ENCODE peak calls at places on chromosome 17, in ten cellular contexts. I, U, P, Y, R, T, J, Q, F and K are unnamed samples. For H3K9me3 and H3K36me3, the result is how much of the 10 kb centered on the place peaks cover.

GRCh38 chr17:75693500-75694481 is 26.7 kb downstream of the SAP30BP start:
- DNase-seq in I (peak), U (peak), P (peak), Y (peak), R (peak), T (peak), J (no peak), Q (peak), F (no peak), K (no peak)

GRCh38 chr17:35892091-35892637 is 12.0 kb upstream of the CCL5 start:
- DNase-seq in I (no peak), U (no peak), P (peak), Y (no peak), R (no peak), T (no peak), J (no peak), Q (no peak), F (no peak), K (no peak)

GRCh38 chr17:71363661-71364060 is 757.2 kb upstream of the SOX9 start:
- DNase-seq in I (peak), U (no peak), P (no peak), Y (no peak), R (no peak), T (no peak), J (no peak), Q (no peak), F (no peak), K (no peak)

GRCh38 chr17:73650617-73651200 is 6.5 kb upstream of the SDK2 start:
- DNase-seq in I (no peak), U (no peak), P (no peak), Y (no peak), R (no peak), T (no peak), J (no peak), Q (no peak), F (no peak), K (no peak)

GRCh38 chr17:64327201-64327930 is 63.3 kb downstream of the PECAM1 start:
- DNase-seq in I (no peak), U (peak), P (no peak), Y (no peak), R (peak), T (peak), J (no peak), Q (no peak), F (no peak), K (no peak)

GRCh38 chr17:72970794-72971512 is 121.5 kb downstream of the SLC39A11 start:
- DNase-seq in I (no peak), U (no peak), P (no peak), Y (no peak), R (peak), T (no peak), J (no peak), Q (no peak), F (no peak), K (no peak)

GRCh38 chr17:57625957-57626356 is 119.1 kb downstream of the CCDC182 start:
- DNase-seq in I (no peak), U (no peak), P (no peak), Y (no peak), R (no peak), T (no peak), J (no peak), Q (no peak), F (no peak), K (no peak)

GRCh38 chr17:19686400-19687090 is 29.8 kb downstream of the SLC47A2 start:
- DNase-seq in I (no peak), U (peak), P (no peak), Y (no peak), R (no peak), T (no peak), J (no peak), Q (no peak), F (no peak), K (no peak)

GRCh38 chr17:57442914-57443571 is 186.7 kb downstream of the MSI2 start:
- DNase-seq in I (no peak), U (peak), P (peak), Y (no peak), R (peak), T (peak), J (no peak), Q (no peak), F (peak), K (no peak)

GRCh38 chr17:75869282-75870141 is 8.9 kb downstream of the TRIM47 start:
- DNase-seq in I (no peak), U (peak), P (peak), Y (no peak), R (no peak), T (no peak), J (no peak), Q (no peak), F (no peak), K (no peak)

GRCh38 chr17:65473985-65474384 is 87.5 kb downstream of the AXIN2 start:
- DNase-seq in I (no peak), U (no peak), P (no peak), Y (no peak), R (no peak), T (no peak), J (no peak), Q (no peak), F (no peak), K (no peak)

GRCh38 chr17:67492251-67492740 is 115.2 kb downstream of the PITPNC1 start:
- DNase-seq in I (no peak), U (no peak), P (no peak), Y (no peak), R (no peak), T (no peak), J (no peak), Q (no peak), F (no peak), K (no peak)

GRCh38 chr17:29588561-29589411 is 662 bp downstream of the GIT1 start:
- DNase-seq in I (peak), U (peak), P (no peak), Y (no peak), R (peak), T (peak), J (peak), Q (peak), F (no peak), K (no peak)

GRCh38 chr17:47810200-47810821 is 11.3 kb downstream of the OSBPL7 start:
- DNase-seq in I (peak), U (peak), P (peak), Y (peak), R (peak), T (peak), J (no peak), Q (no peak), F (peak), K (no peak)

GRCh38 chr17:81034779-81035388 is at the start of gene BAIAP2:
- DNase-seq in I (peak), U (peak), P (peak), Y (peak), R (peak), T (peak), J (peak), Q (peak), F (no peak), K (peak)

GRCh38 chr17:79361221-79361734 is 249.6 kb downstream of the RBFOX3 start:
- DNase-seq in I (no peak), U (no peak), P (no peak), Y (no peak), R (no peak), T (no peak), J (no peak), Q (no peak), F (no peak), K (no peak)

GRCh38 chr17:74429604-74430384 is 2.1 kb upstream of the GPRC5C start:
- DNase-seq in I (peak), U (no peak), P (peak), Y (no peak), R (no peak), T (peak), J (no peak), Q (peak), F (no peak), K (no peak)

GRCh38 chr17:46822388-46822921 is 4.0 kb upstream of the WNT3 start:
- DNase-seq in I (no peak), U (no peak), P (no peak), Y (peak), R (no peak), T (peak), J (peak), Q (no peak), F (no peak), K (no peak)

GRCh38 chr17:64032081-64032480 is 11.6 kb upstream of the ICAM2 start:
- DNase-seq in I (no peak), U (no peak), P (peak), Y (no peak), R (no peak), T (peak), J (no peak), Q (no peak), F (peak), K (no peak)

GRCh38 chr17:22303865-22304264 is 611.5 kb downstream of the KCNJ18 start:
- DNase-seq in I (no peak), U (no peak), P (no peak), Y (no peak), R (no peak), T (no peak), J (no peak), Q (no peak), F (no peak), K (no peak)

GRCh38 chr17:22301353-22301745 is 609.0 kb downstream of the KCNJ18 start:
- DNase-seq in I (no peak), U (no peak), P (no peak), Y (no peak), R (no peak), T (no peak), J (no peak), Q (no peak), F (no peak), K (no peak)

GRCh38 chr17:22305356-22306071 is 613.2 kb downstream of the KCNJ18 start:
- DNase-seq in I (no peak), U (no peak), P (no peak), Y (no peak), R (no peak), T (no peak), J (no peak), Q (no peak), F (no peak), K (no peak)

GRCh38 chr17:22303096-22303495 is 610.8 kb downstream of the KCNJ18 start:
- DNase-seq in I (no peak), U (no peak), P (no peak), Y (no peak), R (no peak), T (no peak), J (no peak), Q (no peak), F (no peak), K (no peak)

DNA sequence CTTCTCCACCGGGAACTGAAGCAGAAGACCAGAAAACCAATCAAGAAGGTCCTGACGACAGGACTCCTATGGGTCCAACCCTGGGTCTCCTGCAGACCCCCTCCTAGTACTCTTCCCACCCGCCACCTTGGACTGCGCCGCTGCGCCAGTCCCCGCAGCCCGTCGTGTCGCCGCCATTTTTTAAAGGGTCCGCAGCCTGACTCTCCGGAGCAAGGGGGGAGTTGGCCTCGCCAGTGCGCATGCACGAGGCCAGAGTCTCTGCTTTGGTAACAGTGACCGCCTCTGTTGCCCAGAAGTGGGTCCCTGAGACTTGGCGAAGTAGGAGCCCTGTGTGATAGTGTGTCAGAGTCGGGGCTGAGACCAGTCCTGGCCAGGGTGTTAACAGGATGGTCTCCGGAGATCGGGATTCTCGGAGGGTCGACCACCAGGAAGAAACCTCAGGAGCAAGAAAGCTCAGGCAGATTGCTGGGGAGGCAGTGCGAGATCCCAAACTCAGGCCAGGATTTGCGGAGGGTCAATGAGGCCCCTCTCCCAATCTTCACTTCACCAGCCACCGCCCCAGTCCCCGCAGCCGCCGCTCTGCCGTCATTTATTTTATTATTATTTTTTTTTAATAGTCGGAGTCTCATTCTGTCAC is 612.5 kb downstream of the KCNJ18 start:
- DNase-seq in I (no peak), U (no peak), P (no peak), Y (no peak), R (no peak), T (no peak), J (no peak), Q (no peak), F (no peak), K (no peak)
- H3K9me3 ChIP-seq in I (under half), U (under half), P (under half), Y (under half), R (under half), T (under half), J (under half), Q (under half), F (under half), K (under half)

GRCh38 chr17:37640016-37640415 is 3.2 kb downstream of the DDX52 start:
- DNase-seq in I (no peak), U (no peak), P (no peak), Y (no peak), R (no peak), T (no peak), J (no peak), Q (no peak), F (no peak), K (no peak)
- H3K36me3 ChIP-seq in I (under half), U (under half), P (under half), Y (under half), R (under half), T (under half), J (under half), Q (under half), F (under half), K (half or more)

GRCh38 chr17:8144401-8145295 is 7.6 kb downstream of the PER1 start:
- DNase-seq in I (no peak), U (no peak), P (no peak), Y (no peak), R (no peak), T (no peak), J (no peak), Q (no peak), F (no peak), K (no peak)
- TF ChIP-seq EZH2 in I (no peak), U (no peak), P (no peak), Y (no peak), R (no peak), T (no peak), J (no peak), Q (no peak), F (no peak), K (no peak)

DNA sequence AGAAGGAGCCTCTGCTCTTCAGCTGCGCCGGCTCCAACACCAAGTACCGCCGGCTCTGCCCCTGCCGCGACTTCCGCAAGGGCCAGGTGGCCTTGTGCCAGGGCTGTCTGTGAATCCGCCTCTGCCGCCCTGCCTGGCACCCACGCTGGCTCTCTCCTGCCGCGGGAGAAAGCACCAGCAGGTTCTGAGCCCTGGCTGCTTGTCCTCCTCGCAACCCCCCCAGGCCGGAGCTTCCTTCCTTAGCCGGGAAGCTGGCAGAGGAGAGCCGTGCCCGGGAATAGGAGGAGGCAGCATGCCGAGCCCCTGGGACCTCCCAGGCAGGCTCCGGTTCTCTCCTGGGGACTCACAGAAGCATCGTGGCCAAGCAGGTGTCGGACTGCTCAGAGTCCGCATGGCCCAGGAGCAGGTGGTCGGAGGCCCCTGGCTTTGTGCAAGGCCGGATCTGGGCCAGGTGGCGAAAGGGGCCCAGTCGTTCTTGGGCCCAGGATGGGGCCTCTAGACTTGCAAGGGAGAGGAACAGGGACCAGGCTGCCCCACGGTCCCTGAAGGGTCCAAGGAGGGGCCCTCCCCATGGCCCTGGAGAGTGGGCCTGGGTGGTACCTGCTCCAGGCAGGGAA is 80.6 kb downstream of the MGAT5B start:
- DNase-seq in I (no peak), U (no peak), P (no peak), Y (no peak), R (no peak), T (no peak), J (no peak), Q (no peak), F (no peak), K (no peak)
- H3K9me3 ChIP-seq in I (under half), U (under half), P (under half), Y (under half), R (under half), T (under half), J (under half), Q (under half), F (under half), K (under half)

GRCh38 chr17:82815354-82815753 is 24.5 kb downstream of the ZNF750 start:
- DNase-seq in I (no peak), U (no peak), P (no peak), Y (no peak), R (no peak), T (no peak), J (no peak), Q (no peak), F (no peak), K (no peak)

GRCh38 chr17:82814834-82815233 is 25.0 kb downstream of the ZNF750 start:
- DNase-seq in I (no peak), U (no peak), P (no peak), Y (no peak), R (no peak), T (no peak), J (no peak), Q (no peak), F (no peak), K (no peak)

GRCh38 chr17:82817947-82818346 is 21.9 kb downstream of the ZNF750 start:
- DNase-seq in I (no peak), U (no peak), P (no peak), Y (no peak), R (no peak), T (no peak), J (no peak), Q (no peak), F (no peak), K (no peak)

GRCh38 chr17:82816358-82816757 is 23.5 kb downstream of the ZNF750 start:
- DNase-seq in I (no peak), U (no peak), P (no peak), Y (no peak), R (no peak), T (no peak), J (no peak), Q (no peak), F (no peak), K (no peak)

GRCh38 chr17:82815790-82816305 is 24.0 kb downstream of the ZNF750 start:
- DNase-seq in I (no peak), U (no peak), P (no peak), Y (no peak), R (no peak), T (no peak), J (no peak), Q (no peak), F (no peak), K (peak)
- H3K36me3 ChIP-seq in I (under half), U (under half), P (under half), Y (half or more), R (under half), T (under half), J (under half), Q (under half), F (under half), K (half or more)

GRCh38 chr17:49003557-49004511 is 6.6 kb downstream of the IGF2BP1 start:
- DNase-seq in I (peak), U (peak), P (no peak), Y (no peak), R (no peak), T (no peak), J (no peak), Q (peak), F (no peak), K (no peak)
- TF ChIP-seq EZH2 in I (no peak), U (peak), P (peak), Y (peak), R (no peak), T (no peak), J (peak), Q (no peak), F (peak), K (no peak)

DNA sequence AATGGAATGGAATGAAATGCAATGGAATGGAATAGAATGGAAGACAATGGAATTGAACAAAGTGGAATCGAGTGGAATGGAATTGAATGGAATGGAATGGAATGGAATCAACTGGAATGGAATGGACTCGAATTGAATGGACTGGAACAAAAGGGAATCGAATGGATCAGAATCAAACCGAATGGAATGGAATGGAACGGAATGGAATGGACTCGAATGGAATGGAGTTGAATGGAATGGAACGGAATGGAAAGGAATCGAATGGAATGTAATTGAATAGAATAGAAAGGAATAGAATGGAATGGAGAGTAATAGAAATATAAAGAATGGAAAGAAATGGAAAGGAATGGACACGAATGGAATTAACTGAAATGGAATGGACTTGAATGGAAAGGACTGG is 475.2 kb upstream of the WSB1 start:
- DNase-seq in I (peak), U (peak), P (peak), Y (peak), R (peak), T (no peak), J (no peak), Q (peak), F (no peak), K (no peak)
- H3K9me3 ChIP-seq in I (under half), U (under half), P (half or more), Y (half or more), R (half or more), T (under half), J (under half), Q (half or more), F (under half), K (under half)

GRCh38 chr17:17800504-17801021 is 36.2 kb downstream of the SREBF1 start:
- DNase-seq in I (no peak), U (no peak), P (no peak), Y (no peak), R (no peak), T (no peak), J (no peak), Q (no peak), F (no peak), K (no peak)

GRCh38 chr17:17805575-17805974 is 31.2 kb downstream of the SREBF1 start:
- DNase-seq in I (no peak), U (no peak), P (no peak), Y (no peak), R (no peak), T (no peak), J (no peak), Q (no peak), F (no peak), K (no peak)

GRCh38 chr17:17798573-17799255 is 38.1 kb downstream of the SREBF1 start:
- DNase-seq in I (no peak), U (no peak), P (no peak), Y (no peak), R (no peak), T (no peak), J (no peak), Q (no peak), F (no peak), K (no peak)

GRCh38 chr17:17804007-17804406 is 32.8 kb downstream of the SREBF1 start:
- DNase-seq in I (no peak), U (no peak), P (no peak), Y (no peak), R (no peak), T (no peak), J (no peak), Q (no peak), F (no peak), K (no peak)

DNA sequence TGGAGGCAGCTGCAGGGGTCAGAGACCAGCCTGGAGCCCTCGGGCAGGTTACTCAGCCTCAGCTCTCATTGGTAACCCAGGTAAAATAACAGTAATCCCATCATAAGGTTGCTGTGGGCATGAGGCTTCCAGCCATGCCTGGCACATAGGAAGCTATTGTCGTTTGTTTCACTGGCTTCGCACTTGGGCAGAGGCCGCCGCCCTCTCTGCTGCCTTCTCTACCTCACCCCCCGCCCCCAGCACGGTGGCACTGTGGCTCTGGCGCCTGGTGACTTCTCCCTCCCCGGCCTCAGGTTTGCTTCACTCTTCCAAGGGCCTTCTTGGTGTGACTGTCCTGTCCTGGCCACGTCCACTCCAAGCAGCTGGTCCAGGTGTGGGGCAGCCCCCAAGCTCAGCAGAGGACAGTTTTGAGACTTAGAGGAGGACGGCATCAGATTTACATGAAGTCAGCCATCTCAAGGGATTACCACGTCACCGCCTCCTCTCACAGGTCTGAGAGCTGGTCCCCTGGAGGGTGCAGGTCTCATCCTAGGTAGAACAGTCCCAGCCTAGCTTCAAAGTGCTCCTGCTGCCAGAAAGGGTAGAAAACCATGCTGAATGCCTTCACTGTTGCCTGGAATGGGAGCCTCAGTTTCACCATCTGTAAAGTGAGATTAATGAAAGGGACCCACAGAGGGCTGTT is 34.8 kb downstream of the SREBF1 start:
- DNase-seq in I (no peak), U (no peak), P (no peak), Y (no peak), R (no peak), T (no peak), J (no peak), Q (no peak), F (no peak), K (no peak)
- H3K36me3 ChIP-seq in I (under half), U (under half), P (under half), Y (under half), R (under half), T (under half), J (under half), Q (under half), F (under half), K (under half)